ENCODE peak calls at places on chromosomes 2 and 18, in four cellular contexts. One of them, this sample, is unnamed.
A peak's percentile ranks its signal among the peaks of the same experiment; 100 is the strongest.

GRCh38 chr2:109164739-109165221 is 35.8 kb downstream of the SH3RF3 start:
- DNase-seq in H1: no peak
- DNase-seq in HepG2: no peak
- DNase-seq in HCT116: no peak
- DNase-seq in this sample: no peak

GRCh38 chr2:197248623-197249022 is 62.0 kb downstream of the ANKRD44 start:
- DNase-seq in H1: no peak
- DNase-seq in HepG2: no peak
- DNase-seq in HCT116: no peak
- DNase-seq in this sample: no peak

GRCh38 chr2:199883474-199884212 is 27.4 kb upstream of the C2orf69 start:
- DNase-seq in H1: no peak
- DNase-seq in HCT116: no peak
- DNase-seq in HepG2: no peak
- DNase-seq in this sample: no peak

GRCh38 chr2:229611360-229611759 is 103.0 kb downstream of the DNER start:
- DNase-seq in H1: no peak
- DNase-seq in HCT116: no peak
- DNase-seq in HepG2: no peak
- DNase-seq in this sample: no peak

GRCh38 chr18:35771172-35771571 is 189.6 kb downstream of the GALNT1 start:
- DNase-seq in HCT116: no peak
- DNase-seq in HepG2: no peak
- DNase-seq in H1: no peak
- DNase-seq in this sample: no peak

GRCh38 chr18:74513883-74514205 is 17.7 kb downstream of the CNDP2 start:
- DNase-seq in H1: no peak
- DNase-seq in HepG2: no peak
- DNase-seq in HCT116: no peak
- DNase-seq in this sample: no peak

GRCh38 chr2:58928942-58929341 is 687.8 kb upstream of the FANCL start:
- DNase-seq in HepG2: no peak
- DNase-seq in H1: no peak
- DNase-seq in HCT116: no peak
- DNase-seq in this sample: no peak

GRCh38 chr2:161613161-161613560 is 11.1 kb upstream of the SLC4A10 start:
- DNase-seq in HepG2: no peak
- DNase-seq in H1: no peak
- DNase-seq in HCT116: no peak
- DNase-seq in this sample: no peak

GRCh38 chr2:158546412-158547144 is 89.8 kb downstream of the PKP4 start:
- DNase-seq in HCT116: no peak
- DNase-seq in H1: no peak
- DNase-seq in HepG2: no peak
- DNase-seq in this sample: no peak

GRCh38 chr2:19872302-19872701 is 29.5 kb downstream of the TTC32 start:
- DNase-seq in HCT116: no peak
- DNase-seq in H1: no peak
- DNase-seq in HepG2: no peak
- DNase-seq in this sample: no peak

GRCh38 chr2:197092431-197092830 is 165.9 kb upstream of the PGAP1 start:
- DNase-seq in HCT116: no peak
- DNase-seq in H1: no peak
- DNase-seq in HepG2: no peak
- DNase-seq in this sample: no peak

GRCh38 chr2:201793631-201794030 is 12.7 kb upstream of the CDK15 start:
- DNase-seq in HepG2: no peak
- DNase-seq in H1: no peak
- DNase-seq in HCT116: no peak
- DNase-seq in this sample: no peak

GRCh38 chr2:195898505-195898904 is 170.1 kb downstream of the DNAH7 start:
- DNase-seq in HepG2: peak; percentile 4
- DNase-seq in HCT116: peak; percentile 2
- DNase-seq in H1: no peak
- DNase-seq in this sample: peak; percentile 53

GRCh38 chr2:11799826-11800225 is 53.4 kb downstream of the LPIN1 start:
- DNase-seq in HCT116: no peak
- DNase-seq in HepG2: no peak
- DNase-seq in H1: no peak
- DNase-seq in this sample: no peak

GRCh38 chr2:65724752-65725151 is 292.4 kb upstream of the SPRED2 start:
- DNase-seq in HCT116: no peak
- DNase-seq in HepG2: no peak
- DNase-seq in H1: no peak
- DNase-seq in this sample: no peak

GRCh38 chr2:65724341-65724740 is 291.9 kb upstream of the SPRED2 start:
- DNase-seq in HCT116: no peak
- DNase-seq in H1: no peak
- DNase-seq in HepG2: no peak
- DNase-seq in this sample: no peak

GRCh38 chr2:65722028-65722427 is 289.6 kb upstream of the SPRED2 start:
- DNase-seq in H1: peak; percentile 10
- DNase-seq in HCT116: no peak
- DNase-seq in HepG2: no peak
- DNase-seq in this sample: no peak
- TF ChIP-seq SRF in H1: no peak
- TF ChIP-seq SRF in HCT116: no peak
- TF ChIP-seq SRF in HepG2: no peak
- TF ChIP-seq SRF in this sample: no peak

DNA sequence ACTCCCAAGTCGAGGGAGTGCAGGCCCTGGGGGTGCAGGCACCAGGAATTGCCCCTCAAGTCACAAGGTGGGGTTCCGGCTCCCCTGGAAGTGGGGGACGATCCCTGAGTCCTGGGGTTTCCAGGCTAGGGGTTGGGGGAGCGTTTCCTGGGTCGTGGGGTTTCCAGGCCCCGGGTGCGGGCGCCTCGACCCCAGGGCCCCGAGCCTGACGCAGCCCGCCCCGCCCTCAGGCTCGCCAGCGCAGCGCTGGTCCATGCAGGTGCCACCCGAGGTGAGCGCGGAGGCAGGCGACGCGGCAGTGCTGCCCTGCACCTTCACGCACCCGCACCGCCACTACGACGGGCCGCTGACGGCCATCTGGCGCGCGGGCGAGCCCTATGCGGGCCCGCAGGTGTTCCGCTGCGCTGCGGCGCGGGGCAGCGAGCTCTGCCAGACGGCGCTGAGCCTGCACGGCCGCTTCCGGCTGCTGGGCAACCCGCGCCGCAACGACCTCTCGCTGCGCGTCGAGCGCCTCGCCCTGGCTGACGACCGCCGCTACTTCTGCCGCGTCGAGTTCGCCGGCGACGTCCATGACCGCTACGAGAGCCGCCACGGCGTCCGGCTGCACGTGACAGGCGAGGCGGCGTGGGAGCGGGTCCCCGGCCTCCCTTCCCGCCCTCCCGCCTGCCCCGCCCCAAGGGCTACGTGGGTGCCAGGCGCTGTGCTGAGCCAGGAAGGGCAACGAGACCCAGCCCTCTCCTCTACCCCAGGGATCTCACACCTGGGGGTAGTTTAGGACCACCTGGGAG is 12.0 kb downstream of the SIGLEC15 start:
- DNase-seq in H1: peak; percentile 19
- DNase-seq in HepG2: no peak
- DNase-seq in HCT116: no peak
- DNase-seq in this sample: no peak
- TF ChIP-seq FOSL1 in H1: no peak
- TF ChIP-seq FOSL1 in HepG2: no peak
- TF ChIP-seq FOSL1 in HCT116: no peak
- TF ChIP-seq FOSL1 in this sample: no peak

GRCh38 chr2:45127321-45127720 is 118.1 kb upstream of the SIX2 start:
- DNase-seq in H1: no peak
- DNase-seq in HepG2: no peak
- DNase-seq in HCT116: no peak
- DNase-seq in this sample: no peak

GRCh38 chr2:45127891-45128290 is 118.6 kb upstream of the SIX2 start:
- DNase-seq in HCT116: no peak
- DNase-seq in H1: no peak
- DNase-seq in HepG2: no peak
- DNase-seq in this sample: no peak

GRCh38 chr2:45131587-45131986 is 122.3 kb upstream of the SIX2 start:
- DNase-seq in HCT116: no peak
- DNase-seq in HepG2: no peak
- DNase-seq in H1: no peak
- DNase-seq in this sample: no peak

GRCh38 chr2:45130758-45131157 is 121.5 kb upstream of the SIX2 start:
- DNase-seq in HepG2: no peak
- DNase-seq in HCT116: no peak
- DNase-seq in H1: no peak
- DNase-seq in this sample: no peak

GRCh38 chr2:45128580-45128997 is 119.3 kb upstream of the SIX2 start:
- DNase-seq in H1: no peak
- DNase-seq in HepG2: no peak
- DNase-seq in HCT116: no peak
- DNase-seq in this sample: peak; percentile 3
- TF ChIP-seq SRF in H1: no peak
- TF ChIP-seq SRF in HepG2: no peak
- TF ChIP-seq SRF in HCT116: no peak
- TF ChIP-seq SRF in this sample: no peak

GRCh38 chr18:79609021-79609461 is 70.6 kb upstream of the CTDP1 start:
- DNase-seq in H1: no peak
- DNase-seq in HepG2: no peak
- DNase-seq in HCT116: no peak
- DNase-seq in this sample: no peak

GRCh38 chr18:79612291-79613108 is 67.1 kb upstream of the CTDP1 start:
- DNase-seq in H1: no peak
- DNase-seq in HCT116: no peak
- DNase-seq in HepG2: no peak
- DNase-seq in this sample: no peak

GRCh38 chr18:79609841-79610281 is 69.7 kb upstream of the CTDP1 start:
- DNase-seq in HCT116: no peak
- DNase-seq in HepG2: no peak
- DNase-seq in H1: no peak
- DNase-seq in this sample: no peak

GRCh38 chr18:79610461-79611039 is 69.1 kb upstream of the CTDP1 start:
- DNase-seq in HCT116: no peak
- DNase-seq in H1: no peak
- DNase-seq in HepG2: no peak
- DNase-seq in this sample: peak; percentile 48

GRCh38 chr18:79611040-79611681 is 68.4 kb upstream of the CTDP1 start:
- DNase-seq in HCT116: peak; percentile 2
- DNase-seq in HepG2: no peak
- DNase-seq in H1: no peak
- DNase-seq in this sample: peak; percentile 53
- TF ChIP-seq FOSL1 in HCT116: no peak
- TF ChIP-seq FOSL1 in HepG2: no peak
- TF ChIP-seq FOSL1 in H1: no peak
- TF ChIP-seq FOSL1 in this sample: peak; percentile 76

DNA sequence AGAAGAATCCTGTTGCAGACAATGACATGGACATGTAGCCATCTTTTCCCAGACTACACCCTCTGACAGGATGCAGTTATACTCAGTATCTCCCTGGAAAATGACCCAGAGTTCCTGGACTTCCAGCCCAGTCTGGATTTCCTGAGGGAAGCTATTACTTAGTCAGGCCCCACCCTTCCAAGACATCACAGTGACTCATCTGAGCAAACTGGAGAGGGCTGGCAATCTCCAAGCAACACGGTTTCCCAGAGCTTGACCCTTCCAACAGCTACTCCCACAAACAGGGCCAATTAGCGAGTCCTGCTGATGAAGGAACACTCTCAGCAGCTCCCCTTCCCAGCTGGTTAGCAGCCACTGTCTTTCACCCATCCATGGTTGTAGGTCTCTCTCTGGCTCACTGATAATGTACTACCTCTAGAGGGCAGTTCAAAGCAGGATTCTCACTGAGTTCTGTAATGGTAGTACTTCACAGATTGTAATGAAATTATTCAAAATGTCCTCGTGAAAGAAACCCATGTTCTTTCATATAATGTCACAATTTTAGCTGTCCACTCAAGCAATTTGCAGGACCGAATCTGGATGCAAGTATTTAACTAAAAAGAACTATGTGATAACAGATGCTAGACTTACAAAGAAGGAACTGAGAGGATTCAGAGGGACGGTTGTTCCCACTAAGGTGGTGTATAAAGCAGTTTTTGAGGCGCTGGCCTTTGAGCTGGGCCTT is 110.2 kb downstream of the MDH1 start:
- DNase-seq in HCT116: peak; percentile 76
- DNase-seq in HepG2: peak; percentile 72
- DNase-seq in H1: peak; percentile 51
- DNase-seq in this sample: no peak
- TF ChIP-seq SRF in HCT116: no peak
- TF ChIP-seq SRF in HepG2: no peak
- TF ChIP-seq SRF in H1: no peak
- TF ChIP-seq SRF in this sample: peak; percentile 19

GRCh38 chr2:8116661-8117060 is 565.2 kb upstream of the ID2 start:
- DNase-seq in H1: no peak
- DNase-seq in HepG2: no peak
- DNase-seq in HCT116: no peak
- DNase-seq in this sample: no peak

GRCh38 chr2:8121826-8122505 is 559.9 kb upstream of the ID2 start:
- DNase-seq in HepG2: no peak
- DNase-seq in H1: no peak
- DNase-seq in HCT116: no peak
- DNase-seq in this sample: no peak

GRCh38 chr2:8120979-8121825 is 560.7 kb upstream of the ID2 start:
- DNase-seq in HepG2: peak; percentile 62
- DNase-seq in HCT116: no peak
- DNase-seq in H1: no peak
- DNase-seq in this sample: no peak

GRCh38 chr2:8119782-8120551 is 561.9 kb upstream of the ID2 start:
- DNase-seq in HepG2: peak; percentile 99
- DNase-seq in H1: no peak
- DNase-seq in HCT116: no peak
- DNase-seq in this sample: no peak

DNA sequence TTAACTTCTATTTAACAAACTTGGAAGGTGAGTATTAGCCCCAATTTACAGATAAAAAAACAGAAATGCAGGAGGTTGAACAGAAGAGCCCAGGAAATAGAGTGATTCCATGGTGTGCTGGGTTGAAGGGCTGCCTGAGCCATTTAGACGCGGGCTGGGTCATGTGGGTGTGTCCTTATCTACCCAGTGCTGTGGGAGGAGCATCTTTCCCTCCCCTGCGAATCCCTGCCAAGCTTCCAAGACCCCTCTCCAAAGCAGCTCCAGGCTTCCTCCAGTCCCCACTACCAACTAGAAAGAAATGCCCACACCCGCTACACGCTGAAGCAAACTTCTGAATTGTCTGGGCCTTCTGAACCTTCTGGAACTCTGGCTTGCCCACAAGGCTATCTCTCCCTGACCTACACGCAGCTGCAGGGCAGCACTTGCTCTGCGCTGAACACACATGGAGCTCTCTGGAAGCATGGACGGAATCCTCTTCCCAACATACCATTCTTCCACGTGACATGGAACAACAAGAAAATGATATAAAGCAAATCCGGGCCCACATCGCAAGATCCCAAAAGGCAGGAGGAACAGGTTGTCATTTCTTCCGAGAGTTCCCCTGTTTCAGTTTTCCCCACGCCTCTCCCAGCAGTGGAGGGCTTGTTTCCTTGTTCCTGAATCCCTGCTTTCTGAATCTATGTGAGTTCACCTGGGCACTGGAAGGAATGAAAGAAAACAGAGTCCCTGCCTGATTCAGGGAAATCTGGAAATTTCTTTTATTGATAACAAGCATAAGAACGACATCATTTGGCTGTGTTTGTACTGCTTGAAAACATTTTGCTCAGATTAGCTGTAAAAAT is 562.7 kb upstream of the ID2 start:
- DNase-seq in HCT116: no peak
- DNase-seq in HepG2: no peak
- DNase-seq in H1: no peak
- DNase-seq in this sample: no peak
- TF ChIP-seq FOSL1 in HCT116: no peak
- TF ChIP-seq FOSL1 in HepG2: no peak
- TF ChIP-seq FOSL1 in H1: no peak
- TF ChIP-seq FOSL1 in this sample: no peak

This sample was measured in K562.